ENCODE peak calls at places on chromosome 18, in seven cellular contexts. One of them, this sample, is unnamed. For H3K4me1, the result is how much of the 10 kb centered on the place peaks cover.

GRCh38 chr18:57666818-57667497 is 45.3 kb upstream of the NARS1 start:
- DNase-seq in Peyer's patch: no peak
- DNase-seq in GM23248: peak
- DNase-seq in adipocyte: peak
- DNase-seq in CD8-positive, alpha-beta T cell: no peak
- DNase-seq in neural progenitor cell: no peak
- DNase-seq in SJSA1: no peak
- DNase-seq in this sample: no peak

GRCh38 chr18:36127866-36128845 is 984 bp downstream of the SLC39A6 start:
- DNase-seq in adipocyte: peak
- DNase-seq in neural progenitor cell: peak
- DNase-seq in Peyer's patch: no peak
- DNase-seq in GM23248: peak
- DNase-seq in CD8-positive, alpha-beta T cell: peak
- DNase-seq in SJSA1: peak
- DNase-seq in this sample: peak

GRCh38 chr18:69674292-69674877 is 273.3 kb downstream of the CD226 start:
- DNase-seq in neural progenitor cell: no peak
- DNase-seq in SJSA1: no peak
- DNase-seq in GM23248: no peak
- DNase-seq in CD8-positive, alpha-beta T cell: no peak
- DNase-seq in adipocyte: no peak
- DNase-seq in Peyer's patch: no peak
- DNase-seq in this sample: peak

GRCh38 chr18:8471373-8471772 is 137.9 kb upstream of the RAB12 start:
- DNase-seq in GM23248: no peak
- DNase-seq in CD8-positive, alpha-beta T cell: no peak
- DNase-seq in Peyer's patch: no peak
- DNase-seq in SJSA1: no peak
- DNase-seq in neural progenitor cell: no peak
- DNase-seq in adipocyte: no peak
- DNase-seq in this sample: peak

GRCh38 chr18:13302611-13303267 is 84.2 kb downstream of the LDLRAD4 start:
- DNase-seq in adipocyte: no peak
- DNase-seq in GM23248: no peak
- DNase-seq in neural progenitor cell: no peak
- DNase-seq in CD8-positive, alpha-beta T cell: no peak
- DNase-seq in Peyer's patch: no peak
- DNase-seq in SJSA1: no peak
- DNase-seq in this sample: peak

GRCh38 chr18:48218285-48219022 is 190.7 kb downstream of the ZBTB7C start:
- DNase-seq in adipocyte: no peak
- DNase-seq in CD8-positive, alpha-beta T cell: no peak
- DNase-seq in SJSA1: no peak
- DNase-seq in neural progenitor cell: no peak
- DNase-seq in Peyer's patch: no peak
- DNase-seq in GM23248: no peak
- DNase-seq in this sample: no peak

GRCh38 chr18:43396266-43396665 is 119.0 kb upstream of the SYT4 start:
- DNase-seq in Peyer's patch: no peak
- DNase-seq in GM23248: peak
- DNase-seq in neural progenitor cell: peak
- DNase-seq in CD8-positive, alpha-beta T cell: no peak
- DNase-seq in SJSA1: peak
- DNase-seq in adipocyte: peak
- DNase-seq in this sample: no peak

GRCh38 chr18:36297419-36298112 is at the start of gene FHOD3:
- DNase-seq in adipocyte: peak
- DNase-seq in neural progenitor cell: peak
- DNase-seq in Peyer's patch: peak
- DNase-seq in SJSA1: peak
- DNase-seq in CD8-positive, alpha-beta T cell: no peak
- DNase-seq in GM23248: peak
- DNase-seq in this sample: peak

GRCh38 chr18:63953811-63954210 is 4.7 kb downstream of the HMSD start:
- DNase-seq in Peyer's patch: no peak
- DNase-seq in adipocyte: no peak
- DNase-seq in CD8-positive, alpha-beta T cell: no peak
- DNase-seq in SJSA1: no peak
- DNase-seq in neural progenitor cell: no peak
- DNase-seq in GM23248: no peak
- DNase-seq in this sample: no peak

GRCh38 chr18:12121175-12122095 is 27.8 kb downstream of the ANKRD62 start:
- DNase-seq in GM23248: peak
- DNase-seq in CD8-positive, alpha-beta T cell: no peak
- DNase-seq in SJSA1: peak
- DNase-seq in adipocyte: peak
- DNase-seq in Peyer's patch: no peak
- DNase-seq in neural progenitor cell: peak
- DNase-seq in this sample: no peak

GRCh38 chr18:5997361-5997760 is 102.0 kb upstream of the TMEM200C start:
- DNase-seq in CD8-positive, alpha-beta T cell: no peak
- DNase-seq in Peyer's patch: no peak
- DNase-seq in GM23248: no peak
- DNase-seq in neural progenitor cell: no peak
- DNase-seq in adipocyte: no peak
- DNase-seq in SJSA1: no peak
- DNase-seq in this sample: no peak
- H3K4me3 ChIP-seq in CD8-positive, alpha-beta T cell: no peak
- H3K4me3 ChIP-seq in Peyer's patch: no peak
- H3K4me3 ChIP-seq in GM23248: no peak
- H3K4me3 ChIP-seq in neural progenitor cell: no peak
- H3K4me3 ChIP-seq in adipocyte: no peak
- H3K4me3 ChIP-seq in SJSA1: no peak
- H3K4me3 ChIP-seq in this sample: no peak

GRCh38 chr18:21450913-21451312 is 149.6 kb downstream of the ESCO1 start:
- DNase-seq in neural progenitor cell: no peak
- DNase-seq in Peyer's patch: no peak
- DNase-seq in adipocyte: no peak
- DNase-seq in GM23248: no peak
- DNase-seq in CD8-positive, alpha-beta T cell: no peak
- DNase-seq in SJSA1: no peak
- DNase-seq in this sample: no peak
- H3K4me1 ChIP-seq in neural progenitor cell: under half
- H3K4me1 ChIP-seq in Peyer's patch: under half
- H3K4me1 ChIP-seq in adipocyte: under half
- H3K4me1 ChIP-seq in GM23248: under half
- H3K4me1 ChIP-seq in CD8-positive, alpha-beta T cell: under half
- H3K4me1 ChIP-seq in SJSA1: under half
- H3K4me1 ChIP-seq in this sample: under half

DNA sequence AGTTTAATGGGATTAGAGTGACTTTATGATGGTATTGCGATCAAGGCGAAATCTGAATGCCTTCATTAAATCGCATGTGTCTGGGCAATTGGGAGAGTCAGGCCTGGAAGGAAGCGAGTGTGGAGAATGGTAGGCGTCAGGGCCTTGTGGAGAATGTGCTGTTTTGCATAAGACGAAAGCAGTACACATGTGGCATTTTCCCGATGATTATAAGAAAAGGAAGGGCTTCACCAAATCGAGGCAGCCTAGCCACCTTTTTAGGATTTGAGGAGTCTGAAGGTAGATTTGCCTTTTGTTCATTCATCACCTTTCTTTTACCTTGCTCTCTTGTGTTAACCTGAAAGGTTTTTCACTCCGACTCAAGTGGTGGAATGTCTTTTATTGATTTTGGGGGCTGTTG is 1.0 kb downstream of the ZNF532 start:
- DNase-seq in neural progenitor cell: no peak
- DNase-seq in CD8-positive, alpha-beta T cell: no peak
- DNase-seq in adipocyte: peak
- DNase-seq in GM23248: peak
- DNase-seq in SJSA1: no peak
- DNase-seq in Peyer's patch: no peak
- DNase-seq in this sample: no peak
- H3K4me3 ChIP-seq in neural progenitor cell: peak
- H3K4me3 ChIP-seq in CD8-positive, alpha-beta T cell: no peak
- H3K4me3 ChIP-seq in adipocyte: no peak
- H3K4me3 ChIP-seq in GM23248: peak
- H3K4me3 ChIP-seq in SJSA1: no peak
- H3K4me3 ChIP-seq in Peyer's patch: no peak
- H3K4me3 ChIP-seq in this sample: no peak

DNA sequence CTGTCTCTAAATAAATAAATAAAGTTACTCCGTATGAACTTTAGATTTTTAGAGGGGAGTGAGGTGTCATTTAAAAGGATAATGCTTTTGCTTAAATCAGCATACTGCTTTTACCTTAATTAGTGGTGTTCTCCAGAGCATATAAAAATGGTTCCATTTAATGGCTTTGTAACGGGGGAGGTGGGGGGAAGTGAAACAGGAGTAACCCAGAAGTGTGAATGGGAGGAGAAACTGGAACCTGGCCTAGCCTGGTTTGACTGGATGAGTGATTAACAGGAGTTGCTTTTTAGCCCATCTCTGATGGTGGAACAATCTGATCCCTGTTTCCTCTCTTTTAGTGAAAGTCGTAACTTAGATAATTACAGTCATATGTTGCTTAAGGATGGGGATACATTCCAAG is 1.6 kb downstream of the CNDP2 start:
- DNase-seq in SJSA1: no peak
- DNase-seq in CD8-positive, alpha-beta T cell: no peak
- DNase-seq in adipocyte: no peak
- DNase-seq in Peyer's patch: no peak
- DNase-seq in GM23248: peak
- DNase-seq in neural progenitor cell: no peak
- DNase-seq in this sample: no peak
- H3K4me1 ChIP-seq in SJSA1: under half
- H3K4me1 ChIP-seq in CD8-positive, alpha-beta T cell: under half
- H3K4me1 ChIP-seq in adipocyte: under half
- H3K4me1 ChIP-seq in Peyer's patch: under half
- H3K4me1 ChIP-seq in GM23248: under half
- H3K4me1 ChIP-seq in neural progenitor cell: under half
- H3K4me1 ChIP-seq in this sample: under half

GRCh38 chr18:10726198-10727068 is 200.6 kb downstream of the NAPG start:
- DNase-seq in SJSA1: no peak
- DNase-seq in adipocyte: no peak
- DNase-seq in neural progenitor cell: no peak
- DNase-seq in Peyer's patch: no peak
- DNase-seq in CD8-positive, alpha-beta T cell: no peak
- DNase-seq in GM23248: no peak
- DNase-seq in this sample: no peak
- H3K4me3 ChIP-seq in SJSA1: no peak
- H3K4me3 ChIP-seq in adipocyte: no peak
- H3K4me3 ChIP-seq in neural progenitor cell: no peak
- H3K4me3 ChIP-seq in Peyer's patch: no peak
- H3K4me3 ChIP-seq in CD8-positive, alpha-beta T cell: no peak
- H3K4me3 ChIP-seq in GM23248: no peak
- H3K4me3 ChIP-seq in this sample: no peak

GRCh38 chr18:51168031-51168742 is 29.3 kb downstream of the MEX3C start:
- DNase-seq in SJSA1: no peak
- DNase-seq in adipocyte: no peak
- DNase-seq in GM23248: no peak
- DNase-seq in CD8-positive, alpha-beta T cell: no peak
- DNase-seq in neural progenitor cell: peak
- DNase-seq in Peyer's patch: no peak
- DNase-seq in this sample: no peak
- H3K4me1 ChIP-seq in SJSA1: under half
- H3K4me1 ChIP-seq in adipocyte: under half
- H3K4me1 ChIP-seq in GM23248: under half
- H3K4me1 ChIP-seq in CD8-positive, alpha-beta T cell: under half
- H3K4me1 ChIP-seq in neural progenitor cell: under half
- H3K4me1 ChIP-seq in Peyer's patch: under half
- H3K4me1 ChIP-seq in this sample: under half

GRCh38 chr18:3593381-3593903 is 143.5 kb downstream of the TGIF1 start:
- DNase-seq in Peyer's patch: no peak
- DNase-seq in neural progenitor cell: peak
- DNase-seq in adipocyte: peak
- DNase-seq in CD8-positive, alpha-beta T cell: no peak
- DNase-seq in SJSA1: peak
- DNase-seq in GM23248: peak
- DNase-seq in this sample: peak

GRCh38 chr18:3595282-3596273 is 145.6 kb downstream of the TGIF1 start:
- DNase-seq in adipocyte: peak
- DNase-seq in CD8-positive, alpha-beta T cell: no peak
- DNase-seq in GM23248: peak
- DNase-seq in Peyer's patch: no peak
- DNase-seq in neural progenitor cell: no peak
- DNase-seq in SJSA1: peak
- DNase-seq in this sample: peak

GRCh38 chr18:3593904-3594759 is 144.2 kb downstream of the TGIF1 start:
- DNase-seq in neural progenitor cell: peak
- DNase-seq in GM23248: peak
- DNase-seq in Peyer's patch: peak
- DNase-seq in adipocyte: peak
- DNase-seq in SJSA1: peak
- DNase-seq in CD8-positive, alpha-beta T cell: peak
- DNase-seq in this sample: peak

GRCh38 chr18:3596324-3597158 is 146.6 kb downstream of the TGIF1 start:
- DNase-seq in GM23248: no peak
- DNase-seq in Peyer's patch: peak
- DNase-seq in SJSA1: peak
- DNase-seq in CD8-positive, alpha-beta T cell: peak
- DNase-seq in neural progenitor cell: peak
- DNase-seq in adipocyte: no peak
- DNase-seq in this sample: peak

GRCh38 chr18:3594760-3595241 is 144.8 kb downstream of the TGIF1 start:
- DNase-seq in adipocyte: peak
- DNase-seq in GM23248: peak
- DNase-seq in SJSA1: no peak
- DNase-seq in CD8-positive, alpha-beta T cell: peak
- DNase-seq in Peyer's patch: no peak
- DNase-seq in neural progenitor cell: peak
- DNase-seq in this sample: peak
- H3K4me3 ChIP-seq in adipocyte: peak
- H3K4me3 ChIP-seq in GM23248: peak
- H3K4me3 ChIP-seq in SJSA1: peak
- H3K4me3 ChIP-seq in CD8-positive, alpha-beta T cell: peak
- H3K4me3 ChIP-seq in Peyer's patch: peak
- H3K4me3 ChIP-seq in neural progenitor cell: peak
- H3K4me3 ChIP-seq in this sample: peak